ENCODE peak calls at places on chromosomes 13 and 19, in ten cellular contexts. M is heart right ventricle, A is suprapubic skin, F is uterus, T is cardiac muscle cell, E is heart left ventricle, C is H1, P is HCT116, R is GM23338, G is IMR-90. O is an unnamed sample.

GRCh38 chr13:45362939-45363338 is 22.0 kb upstream of the TPT1 start:
- DNase-seq in C (peak; percentile 81), T (no peak), R (peak; percentile 89), E (no peak), F (no peak), A (no peak), M (no peak), P (no peak), G (no peak), O (no peak)

GRCh38 chr13:98004107-98004506 is 50.6 kb downstream of the IPO5 start:
- DNase-seq in G (peak; percentile 94), R (no peak), T (no peak), P (no peak), F (no peak), M (no peak), A (no peak), C (no peak), E (no peak), O (no peak)

GRCh38 chr19:17327654-17328516 is 6.8 kb downstream of the ANO8 start:
- DNase-seq in E (no peak), C (peak; percentile 89), R (peak; percentile 98), M (no peak), T (peak; percentile 89), A (no peak), F (peak; percentile 61), P (peak; percentile 82), G (no peak), O (peak; percentile 81)

GRCh38 chr13:25109341-25109740 is 13.4 kb downstream of the PABPC3 start:
- DNase-seq in E (no peak), C (no peak), M (no peak), T (no peak), A (no peak), R (no peak), G (no peak), P (no peak), F (no peak), O (peak; percentile 38)

GRCh38 chr19:29871143-29871542 is 59.4 kb downstream of the CCNE1 start:
- DNase-seq in T (no peak), G (no peak), R (no peak), A (no peak), C (no peak), E (no peak), M (no peak), F (no peak), P (no peak), O (no peak)

GRCh38 chr19:34428549-34429285 is 536 bp downstream of the UBA2 start:
- DNase-seq in C (peak; percentile 52), P (no peak), T (peak; percentile 43), M (peak; percentile 25), E (peak; percentile 58), A (no peak), R (peak; percentile 37), F (no peak), G (peak; percentile 17), O (peak; percentile 13)

GRCh38 chr19:55579766-55580621 is 654 bp downstream of the ZNF579 start:
- DNase-seq in E (no peak), R (peak; percentile 52), P (no peak), A (no peak), F (no peak), T (peak; percentile 62), G (peak; percentile 41), C (peak; percentile 60), M (peak; percentile 42), O (no peak)

GRCh38 chr19:46495789-46496099 is at the start of gene PNMA8B:
- DNase-seq in T (peak; percentile 96), A (no peak), M (peak; percentile 58), G (peak; percentile 27), E (peak; percentile 80), R (peak; percentile 98), P (no peak), F (no peak), C (peak; percentile 94), O (peak; percentile 71)

GRCh38 chr13:92991687-92992086 is 234.9 kb upstream of the GPC6 start:
- DNase-seq in E (no peak), M (no peak), R (no peak), G (peak; percentile 11), T (no peak), P (no peak), F (no peak), A (no peak), C (no peak), O (no peak)

GRCh38 chr13:44843403-44843802 is 145.9 kb downstream of the NUFIP1 start:
- DNase-seq in P (no peak), C (no peak), R (no peak), T (no peak), F (no peak), A (no peak), G (peak; percentile 34), M (no peak), E (no peak), O (peak; percentile 38)

DNA sequence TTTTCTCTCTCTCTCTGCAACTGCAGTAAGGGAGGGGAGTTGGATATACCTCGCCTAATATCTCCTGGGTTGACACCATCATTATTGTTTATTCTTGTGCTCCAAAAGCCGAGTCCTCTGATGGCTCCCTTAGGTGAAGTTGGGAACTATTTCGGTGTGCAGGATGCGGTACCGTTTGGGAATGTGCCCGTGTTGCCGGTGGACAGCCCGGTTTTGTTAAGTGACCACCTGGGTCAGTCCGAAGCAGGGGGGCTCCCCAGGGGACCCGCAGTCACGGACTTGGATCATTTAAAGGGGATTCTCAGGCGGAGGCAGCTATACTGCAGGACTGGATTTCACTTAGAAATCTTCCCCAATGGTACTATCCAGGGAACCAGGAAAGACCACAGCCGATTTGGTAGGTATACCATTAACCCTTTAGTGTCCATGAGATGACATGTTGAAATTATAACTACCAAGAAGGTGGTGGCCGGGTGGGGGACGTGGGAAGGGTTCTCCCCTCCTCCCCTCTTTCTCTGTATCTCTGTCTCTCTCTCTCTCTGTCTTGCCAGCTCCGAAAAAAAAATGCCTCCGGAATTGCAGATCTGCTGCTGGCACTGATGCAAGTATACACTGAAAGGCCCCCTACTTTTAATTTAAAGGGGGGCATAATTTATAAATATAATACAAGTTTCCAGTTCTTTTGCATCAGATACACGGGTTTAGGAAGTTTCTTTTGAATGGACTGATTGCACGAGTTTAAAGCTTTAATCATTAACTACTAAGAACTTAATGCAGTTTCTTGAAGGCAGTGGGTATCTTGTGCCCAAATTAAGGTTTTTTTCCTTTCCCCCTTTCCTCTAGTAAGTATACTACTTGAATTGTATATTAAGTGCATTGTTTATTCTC is 1.2 kb downstream of the FGF9 start:
- DNase-seq in P (no peak), R (peak; percentile 46), A (no peak), G (no peak), F (no peak), M (no peak), T (peak; percentile 16), C (peak; percentile 52), E (no peak), O (no peak)
- H3K4me1 ChIP-seq in P (peaks cover 59% of the 10 kb centered on the region), R (peaks cover 47% of the 10 kb centered on the region), A (peaks cover 70% of the 10 kb centered on the region), G (peaks cover 9% of the 10 kb centered on the region), F (no peaks in the 10 kb centered on the region), M (peaks cover 55% of the 10 kb centered on the region), T (peaks cover 5% of the 10 kb centered on the region), C (peaks cover 16% of the 10 kb centered on the region), E (peaks cover 30% of the 10 kb centered on the region), O (no peaks in the 10 kb centered on the region)

GRCh38 chr19:38361633-38362075 is 12.7 kb upstream of the PSMD8 start:
- DNase-seq in C (peak; percentile 91), G (peak; percentile 57), M (peak; percentile 77), A (peak; percentile 87), T (peak; percentile 92), E (peak; percentile 87), F (peak; percentile 49), R (peak; percentile 99), P (peak; percentile 73), O (peak; percentile 62)
- H3K27ac ChIP-seq in C (no peak overlapping the region), G (no peak overlapping the region), M (no peak overlapping the region), A (peak overlapping the region; percentile 40), T (no peak overlapping the region), E (no peak overlapping the region), F (no peak overlapping the region), R (peak overlapping the region; percentile 92), P (peak overlapping the region; percentile 74), O (no peak overlapping the region)

DNA sequence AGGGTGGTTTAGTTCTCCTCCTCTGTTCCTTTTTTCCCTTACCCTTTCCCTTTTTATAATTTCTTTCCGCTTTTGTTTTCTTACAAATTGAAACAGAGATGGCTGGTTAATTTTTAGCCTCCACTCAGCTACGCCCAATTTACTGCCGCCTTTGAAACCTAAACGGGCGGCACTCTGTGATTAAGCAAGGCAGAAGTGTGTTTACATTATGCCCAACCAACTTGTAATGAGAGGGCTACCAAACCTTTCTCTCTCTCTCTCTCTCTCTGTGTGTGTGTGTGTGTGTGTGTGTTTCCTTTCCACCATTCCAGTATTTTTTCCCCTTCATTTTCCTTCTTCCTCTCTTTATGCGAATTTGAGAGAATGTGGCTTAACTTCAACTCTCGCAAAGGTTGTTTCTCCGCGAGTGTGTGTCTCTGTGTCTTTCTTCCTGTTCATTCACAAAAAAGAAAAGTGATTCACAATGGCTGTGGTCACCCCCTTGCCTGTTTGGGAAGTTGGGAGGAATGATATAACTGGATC is 31.3 kb downstream of the NFIX start:
- DNase-seq in M (no peak), T (no peak), C (no peak), F (no peak), A (no peak), E (no peak), G (peak; percentile 57), R (no peak), P (no peak), O (no peak)
- H3K4me1 ChIP-seq in M (peaks cover 97% of the 10 kb centered on the region), T (peaks cover 4% of the 10 kb centered on the region), C (peaks cover 13% of the 10 kb centered on the region), F (peaks cover 3% of the 10 kb centered on the region), A (peaks cover 98% of the 10 kb centered on the region), E (peaks cover 36% of the 10 kb centered on the region), G (peaks cover 33% of the 10 kb centered on the region), R (peaks cover 49% of the 10 kb centered on the region), P (peaks cover 8% of the 10 kb centered on the region), O (peaks cover 21% of the 10 kb centered on the region)

GRCh38 chr19:56917998-56918397 is 77.5 kb upstream of the PEG3 start:
- DNase-seq in F (no peak), C (no peak), A (no peak), M (no peak), P (no peak), G (no peak), R (no peak), E (no peak), T (no peak), O (no peak)

GRCh38 chr19:56916528-56916927 is 76.0 kb upstream of the PEG3 start:
- DNase-seq in P (no peak), R (no peak), F (no peak), T (no peak), G (no peak), C (no peak), M (no peak), A (no peak), E (no peak), O (no peak)

GRCh38 chr19:56918682-56919307 is 78.3 kb upstream of the PEG3 start:
- DNase-seq in P (no peak), A (no peak), R (no peak), G (no peak), C (no peak), E (no peak), M (no peak), F (no peak), T (no peak), O (no peak)

DNA sequence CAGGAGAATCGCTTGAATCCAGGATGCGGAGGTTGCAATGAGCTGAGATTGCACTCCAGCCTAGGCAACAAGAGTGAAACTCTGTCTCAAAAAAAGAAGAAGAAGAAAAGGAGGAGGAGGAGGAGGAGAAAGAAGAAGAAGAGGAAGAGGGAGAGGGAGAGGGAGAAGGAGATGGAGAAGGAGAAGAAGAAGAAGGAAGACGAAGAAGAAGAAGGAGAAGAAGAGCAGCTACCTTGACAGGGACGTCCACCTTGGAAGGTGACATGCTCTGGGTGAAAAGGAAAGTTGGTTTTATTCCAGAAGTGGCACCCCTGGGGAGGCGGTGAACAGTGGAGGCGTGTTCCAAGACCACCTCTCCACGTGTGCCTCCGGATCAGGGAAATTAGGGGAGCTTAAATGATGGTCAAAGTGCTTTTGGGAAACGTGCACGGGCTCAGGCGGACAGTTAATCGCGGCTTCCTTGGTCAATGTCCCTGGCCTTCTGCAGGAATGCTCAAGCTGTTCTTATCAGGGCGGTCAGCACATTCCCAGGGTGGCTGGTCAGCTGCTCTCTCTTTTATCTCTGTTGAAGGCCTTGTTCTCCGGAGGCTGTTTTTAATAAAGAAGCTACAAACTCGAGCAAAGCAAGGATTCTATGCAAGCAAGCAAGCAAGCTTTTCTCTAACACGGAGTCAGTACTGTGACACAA is 78.9 kb upstream of the PEG3 start:
- DNase-seq in C (no peak), A (no peak), M (no peak), P (no peak), F (no peak), T (no peak), R (no peak), E (no peak), G (no peak), O (no peak)
- H3K27ac ChIP-seq in C (no peak overlapping the region), A (no peak overlapping the region), M (no peak overlapping the region), P (no peak overlapping the region), F (no peak overlapping the region), T (no peak overlapping the region), R (no peak overlapping the region), E (no peak overlapping the region), G (no peak overlapping the region), O (no peak overlapping the region)

O was measured in foreskin keratinocyte.